ENCODE peak calls at places on chromosomes 13 and 19, in four cellular contexts. One of them, this sample, is unnamed.

GRCh38 chr19:35346193-35347052 is 1.3 kb upstream of the FFAR1 start:
- DNase-seq in fibroblast of lung: no peak
- DNase-seq in tibial artery: peak
- DNase-seq in thoracic aorta: no peak
- DNase-seq in this sample: peak

GRCh38 chr19:33048806-33049676 is 15.6 kb downstream of the RHPN2 start:
- DNase-seq in fibroblast of lung: no peak
- DNase-seq in tibial artery: no peak
- DNase-seq in thoracic aorta: no peak
- DNase-seq in this sample: no peak

GRCh38 chr13:20713014-20713376 is 9.5 kb downstream of the IL17D start:
- DNase-seq in tibial artery: peak
- DNase-seq in thoracic aorta: no peak
- DNase-seq in fibroblast of lung: no peak
- DNase-seq in this sample: no peak

GRCh38 chr19:17777840-17778620 is 16.9 kb upstream of the B3GNT3 start:
- DNase-seq in tibial artery: peak
- DNase-seq in fibroblast of lung: no peak
- DNase-seq in thoracic aorta: no peak
- DNase-seq in this sample: peak

GRCh38 chr19:8396563-8397203 is 6.5 kb downstream of the RAB11B start:
- DNase-seq in tibial artery: no peak
- DNase-seq in thoracic aorta: no peak
- DNase-seq in fibroblast of lung: peak
- DNase-seq in this sample: peak

GRCh38 chr13:21826214-21827015 is 155.5 kb downstream of the FGF9 start:
- DNase-seq in thoracic aorta: no peak
- DNase-seq in fibroblast of lung: no peak
- DNase-seq in tibial artery: no peak
- DNase-seq in this sample: no peak

GRCh38 chr19:49331616-49332055 is 3.6 kb upstream of the CD37 start:
- DNase-seq in fibroblast of lung: peak
- DNase-seq in tibial artery: peak
- DNase-seq in thoracic aorta: no peak
- DNase-seq in this sample: peak

GRCh38 chr19:32397736-32398135 is 7.8 kb upstream of the DPY19L3 start:
- DNase-seq in fibroblast of lung: peak
- DNase-seq in tibial artery: no peak
- DNase-seq in thoracic aorta: no peak
- DNase-seq in this sample: no peak

GRCh38 chr13:57326532-57326931 is 159.5 kb downstream of the PRR20E start:
- DNase-seq in fibroblast of lung: no peak
- DNase-seq in thoracic aorta: no peak
- DNase-seq in tibial artery: no peak
- DNase-seq in this sample: no peak

DNA sequence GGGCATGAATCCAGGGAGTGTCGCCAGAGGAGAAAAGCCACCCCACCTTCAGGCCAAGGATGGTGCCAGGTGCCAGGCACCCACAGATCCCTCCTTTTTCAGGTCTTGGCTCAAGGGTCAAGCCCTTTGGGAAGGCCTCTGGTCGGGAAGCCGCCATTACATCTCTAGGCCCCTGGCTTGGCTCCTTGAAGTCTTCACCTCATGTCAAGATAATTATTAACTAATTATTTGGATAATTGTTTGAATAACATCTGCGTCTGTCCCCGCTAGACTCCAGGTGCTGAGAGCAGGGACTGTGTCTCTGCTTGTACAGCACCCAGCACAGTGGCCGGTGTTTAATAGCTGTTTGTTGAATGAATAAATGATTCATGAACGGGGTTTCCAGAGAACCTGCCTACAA is 1.2 kb downstream of the KLK13 start:
- DNase-seq in thoracic aorta: no peak
- DNase-seq in tibial artery: no peak
- DNase-seq in fibroblast of lung: no peak
- DNase-seq in this sample: no peak
- H3K27ac ChIP-seq in thoracic aorta: no peak
- H3K27ac ChIP-seq in tibial artery: no peak
- H3K27ac ChIP-seq in fibroblast of lung: no peak
- H3K27ac ChIP-seq in this sample: no peak

GRCh38 chr13:88887045-88887662 is 1216.0 kb downstream of the SLITRK5 start:
- DNase-seq in thoracic aorta: no peak
- DNase-seq in tibial artery: no peak
- DNase-seq in fibroblast of lung: no peak
- DNase-seq in this sample: peak
- TF ChIP-seq CTCF in thoracic aorta: no peak
- TF ChIP-seq CTCF in tibial artery: no peak
- TF ChIP-seq CTCF in fibroblast of lung: no peak
- TF ChIP-seq CTCF in this sample: peak

GRCh38 chr13:50129923-50130685 is 114.9 kb downstream of the KCNRG start:
- DNase-seq in tibial artery: peak
- DNase-seq in thoracic aorta: no peak
- DNase-seq in fibroblast of lung: peak
- DNase-seq in this sample: peak

GRCh38 chr13:50131998-50132936 is 117.0 kb downstream of the KCNRG start:
- DNase-seq in tibial artery: no peak
- DNase-seq in fibroblast of lung: peak
- DNase-seq in thoracic aorta: no peak
- DNase-seq in this sample: peak

GRCh38 chr13:50128406-50129048 is 113.3 kb downstream of the KCNRG start:
- DNase-seq in thoracic aorta: no peak
- DNase-seq in tibial artery: no peak
- DNase-seq in fibroblast of lung: no peak
- DNase-seq in this sample: peak

GRCh38 chr13:50129065-50129922 is 114.0 kb downstream of the KCNRG start:
- DNase-seq in fibroblast of lung: no peak
- DNase-seq in thoracic aorta: no peak
- DNase-seq in tibial artery: peak
- DNase-seq in this sample: no peak

GRCh38 chr13:50130686-50131051 is 115.4 kb downstream of the KCNRG start:
- DNase-seq in thoracic aorta: no peak
- DNase-seq in tibial artery: peak
- DNase-seq in fibroblast of lung: peak
- DNase-seq in this sample: peak
- H3K27ac ChIP-seq in thoracic aorta: peak
- H3K27ac ChIP-seq in tibial artery: peak
- H3K27ac ChIP-seq in fibroblast of lung: peak
- H3K27ac ChIP-seq in this sample: no peak

GRCh38 chr13:19153782-19154450 is 27.7 kb downstream of the TUBA3C start:
- DNase-seq in fibroblast of lung: no peak
- DNase-seq in tibial artery: no peak
- DNase-seq in thoracic aorta: no peak
- DNase-seq in this sample: no peak
- TF ChIP-seq CTCF in fibroblast of lung: no peak
- TF ChIP-seq CTCF in tibial artery: no peak
- TF ChIP-seq CTCF in thoracic aorta: no peak
- TF ChIP-seq CTCF in this sample: no peak

This sample was measured in endodermal cell.